ENCODE peak calls at places on chromosome 4, in five cellular contexts. Z, N, G, J and R are unnamed samples.
A peak's percentile ranks its signal among the peaks of the same experiment; 100 is the strongest.

GRCh38 chr4:41258783-41259182 is 2.1 kb downstream of the UCHL1 start:
- DNase-seq in J (no peak), G (no peak), Z (no peak), N (no peak), R (peak; percentile 40)

GRCh38 chr4:151807220-151807619 is 46.4 kb upstream of the GATB start:
- DNase-seq in N (no peak), Z (no peak), G (peak; percentile 37), J (peak; percentile 71), R (no peak)

GRCh38 chr4:128973384-128973783 is 120.0 kb downstream of the SCLT1 start:
- DNase-seq in N (no peak), J (no peak), Z (no peak), G (no peak), R (no peak)

GRCh38 chr4:75370582-75370981 is 143.6 kb downstream of the RCHY1 start:
- DNase-seq in G (no peak), Z (no peak), J (no peak), N (no peak), R (no peak)

GRCh38 chr4:41622816-41623215 is 84.9 kb downstream of the LIMCH1 start:
- DNase-seq in J (no peak), Z (no peak), N (no peak), G (no peak), R (no peak)

GRCh38 chr4:82561745-82562552 is at the start of gene TMEM150C:
- DNase-seq in J (peak; percentile 34), G (peak; percentile 22), Z (peak; percentile 35), N (no peak), R (peak; percentile 25)

GRCh38 chr4:147773261-147774184 is 41.6 kb downstream of the ARHGAP10 start:
- DNase-seq in J (no peak), N (no peak), Z (no peak), G (no peak), R (no peak)

GRCh38 chr4:173498023-173498422 is 32.0 kb downstream of the HAND2 start:
- DNase-seq in Z (no peak), G (no peak), J (no peak), N (no peak), R (no peak)

GRCh38 chr4:175346381-175346780 is 428.2 kb downstream of the ADAM29 start:
- DNase-seq in J (no peak), N (no peak), G (no peak), Z (no peak), R (no peak)

GRCh38 chr4:25767877-25768475 is 94.8 kb downstream of the SEL1L3 start:
- DNase-seq in Z (peak; percentile 56), N (no peak), G (peak; percentile 37), J (peak; percentile 73), R (peak; percentile 27)

GRCh38 chr4:143728171-143728570 is 27.7 kb upstream of the FREM3 start:
- DNase-seq in G (no peak), Z (no peak), N (no peak), J (no peak), R (no peak)

GRCh38 chr4:167100120-167100519 is 134.2 kb downstream of the SPOCK3 start:
- DNase-seq in J (no peak), N (no peak), Z (no peak), G (no peak), R (peak; percentile 7)

GRCh38 chr4:101191302-101192098 is 155.8 kb downstream of the PPP3CA start:
- DNase-seq in J (peak; percentile 89), N (no peak), Z (no peak), G (peak; percentile 50), R (no peak)

GRCh38 chr4:20487446-20487845 is 212.8 kb upstream of the PACRGL start:
- DNase-seq in J (no peak), Z (no peak), G (no peak), N (no peak), R (no peak)

GRCh38 chr4:20486433-20486832 is 213.8 kb upstream of the PACRGL start:
- DNase-seq in Z (no peak), G (no peak), N (no peak), J (no peak), R (no peak)

GRCh38 chr4:20493761-20494353 is 206.4 kb upstream of the PACRGL start:
- DNase-seq in Z (no peak), G (no peak), J (no peak), N (no peak), R (no peak)

GRCh38 chr4:20487852-20488251 is 212.4 kb upstream of the PACRGL start:
- DNase-seq in N (no peak), G (no peak), Z (no peak), J (no peak), R (no peak)

GRCh38 chr4:20490734-20491133 is 209.5 kb upstream of the PACRGL start:
- DNase-seq in Z (no peak), N (no peak), J (no peak), G (no peak), R (no peak)
- TF ChIP-seq CTCF in Z (no peak), N (no peak), J (no peak), G (no peak), R (no peak)

GRCh38 chr4:103204114-103204513 is 6.0 kb upstream of the CENPE start:
- DNase-seq in Z (no peak), G (no peak), N (no peak), J (no peak), R (peak; percentile 4)
- TF ChIP-seq CTCF in Z (peak; percentile 64), G (no peak), N (peak; percentile 75), J (no peak), R (no peak)

DNA sequence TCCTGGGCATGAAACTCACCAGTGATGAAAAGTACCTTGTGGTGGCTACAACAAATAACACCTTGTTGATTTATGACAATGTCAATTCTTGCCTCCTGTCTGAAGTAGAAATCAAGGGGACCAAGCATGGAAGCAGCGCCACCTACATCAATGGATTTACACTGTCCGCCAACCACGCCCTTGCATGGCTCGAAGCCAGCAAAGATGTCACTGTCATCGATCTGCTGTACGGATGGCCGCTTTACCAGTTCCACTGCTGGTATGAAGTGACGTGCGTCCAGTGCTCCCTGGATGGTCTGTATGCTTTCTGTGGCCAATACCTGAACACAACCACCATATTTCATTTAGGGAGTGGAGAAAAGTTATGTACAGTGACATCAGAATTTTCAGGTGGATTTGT is 200.5 kb downstream of the NWD2 start:
- DNase-seq in J (no peak), Z (no peak), G (no peak), N (no peak), R (no peak)
- TF ChIP-seq CTCF in J (no peak), Z (no peak), G (no peak), N (no peak), R (no peak)

DNA sequence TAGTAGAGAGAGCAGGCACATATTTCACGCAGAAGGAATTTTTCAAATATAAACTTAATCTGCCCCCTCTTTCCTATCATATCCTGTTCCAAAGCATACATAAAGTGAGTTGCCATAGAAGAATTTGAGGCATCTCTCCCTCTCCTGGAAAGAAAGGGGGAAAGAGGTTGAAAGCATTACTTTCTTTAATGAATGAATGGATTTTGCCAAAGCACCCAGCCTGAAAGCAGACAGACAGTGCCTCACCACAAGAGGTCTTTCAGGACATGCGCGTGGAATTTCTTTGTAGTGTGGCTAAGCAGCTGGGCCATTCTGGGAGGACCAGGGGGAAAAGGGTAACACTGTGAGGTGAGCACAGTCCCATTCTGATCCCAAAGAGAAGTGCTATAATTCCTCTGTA is 651.4 kb downstream of the IQCM start:
- DNase-seq in N (no peak), J (no peak), G (no peak), Z (no peak), R (peak; percentile 4)
- TF ChIP-seq CTCF in N (no peak), J (no peak), G (no peak), Z (no peak), R (no peak)

GRCh38 chr4:15809473-15809872 is 31.3 kb downstream of the CD38 start:
- DNase-seq in Z (no peak), N (no peak), J (no peak), G (no peak), R (no peak)

GRCh38 chr4:15809058-15809457 is 30.9 kb downstream of the CD38 start:
- DNase-seq in N (no peak), J (no peak), Z (no peak), G (no peak), R (no peak)

GRCh38 chr4:15811703-15812325 is 33.7 kb downstream of the CD38 start:
- DNase-seq in J (no peak), N (no peak), Z (no peak), G (no peak), R (peak; percentile 24)

GRCh38 chr4:15805583-15806517 is 27.7 kb downstream of the CD38 start:
- DNase-seq in Z (peak; percentile 40), J (peak; percentile 30), N (no peak), G (no peak), R (peak; percentile 32)
- TF ChIP-seq CTCF in Z (peak; percentile 89), J (peak; percentile 73), N (peak; percentile 95), G (peak; percentile 73), R (peak; percentile 55)

GRCh38 chr4:6699903-6700302 is 6.2 kb downstream of the S100P start:
- DNase-seq in J (no peak), N (no peak), G (no peak), Z (no peak), R (no peak)

GRCh38 chr4:6702761-6703160 is 6.9 kb downstream of the MRFAP1L1 start:
- DNase-seq in G (no peak), J (no peak), Z (no peak), N (no peak), R (no peak)

GRCh38 chr4:6703786-6704185 is 5.9 kb downstream of the MRFAP1L1 start:
- DNase-seq in J (no peak), N (no peak), G (no peak), Z (no peak), R (no peak)

GRCh38 chr4:6705638-6706037 is 4.0 kb downstream of the MRFAP1L1 start:
- DNase-seq in G (no peak), Z (no peak), J (no peak), N (no peak), R (no peak)

DNA sequence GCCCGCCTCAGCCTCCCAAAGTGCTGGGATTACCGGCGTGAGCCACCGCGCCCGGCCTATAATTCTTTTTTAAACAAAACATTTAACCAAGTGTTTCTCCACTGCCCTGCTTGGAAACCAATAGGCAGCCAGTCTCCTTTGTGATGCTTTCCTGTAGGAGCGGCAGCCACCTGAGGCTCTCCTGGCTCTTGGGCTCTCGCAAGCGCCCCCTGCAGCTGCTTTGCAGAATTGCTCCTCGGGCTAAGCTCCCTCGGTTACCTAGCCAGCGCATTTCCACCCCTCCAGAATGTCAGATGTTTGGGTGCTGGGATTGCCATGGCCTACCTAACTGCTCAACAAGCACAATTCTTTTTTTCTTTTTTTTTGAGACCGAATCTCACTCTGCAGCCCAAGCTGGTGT is 7.7 kb downstream of the S100P start:
- DNase-seq in J (no peak), N (no peak), G (no peak), Z (no peak), R (no peak)
- TF ChIP-seq CTCF in J (peak; percentile 16), N (peak; percentile 15), G (peak; percentile 30), Z (peak; percentile 50), R (no peak)

GRCh38 chr4:184574861-184575260 is 74.4 kb downstream of the CASP3 start:
- DNase-seq in G (no peak), J (peak; percentile 16), N (no peak), Z (no peak), R (no peak)

GRCh38 chr4:184573701-184574100 is 75.5 kb downstream of the CASP3 start:
- DNase-seq in J (no peak), G (no peak), N (no peak), Z (no peak), R (no peak)

DNA sequence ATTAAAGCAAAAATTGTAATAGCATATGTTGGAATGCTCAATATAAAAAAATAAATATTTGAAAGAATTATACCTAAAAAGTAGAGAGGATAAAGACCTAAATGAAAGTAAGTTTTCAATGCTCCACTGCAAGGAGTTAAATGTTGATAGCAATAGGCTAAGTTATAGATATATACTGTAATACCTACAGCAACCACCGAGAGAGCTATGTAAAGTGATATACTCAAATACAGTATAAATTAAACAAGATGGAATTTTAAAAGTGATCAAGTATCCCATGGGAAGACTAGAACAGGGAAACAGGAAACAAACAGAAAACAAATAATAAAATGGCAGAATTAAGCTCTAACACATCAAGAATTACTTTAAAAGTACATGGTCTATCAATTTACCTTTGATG is 73.9 kb downstream of the CASP3 start:
- DNase-seq in N (no peak), J (no peak), Z (no peak), G (no peak), R (no peak)
- TF ChIP-seq CTCF in N (no peak), J (no peak), Z (peak; percentile 26), G (no peak), R (no peak)